ENCODE peak calls at places on chromosomes 3 and 15, in six cellular contexts. L, G, N, B, V and I are unnamed samples.
A peak's percentile ranks its signal among the peaks of the same experiment; 100 is the strongest.

GRCh38 chr3:63977893-63978292 is 45.4 kb downstream of the PSMD6 start:
- DNase-seq in L (no peak), G (no peak), N (no peak), B (no peak), V (no peak), I (no peak)

GRCh38 chr15:56808160-56808559 is 74.9 kb upstream of the ZNF280D start:
- DNase-seq in L (no peak), G (no peak), N (no peak), B (no peak), V (no peak), I (no peak)

GRCh38 chr3:105040026-105040622 is 326.6 kb upstream of the ALCAM start:
- DNase-seq in L (no peak), G (no peak), N (no peak), B (no peak), V (no peak), I (no peak)

GRCh38 chr15:69892351-69892750 is 205.4 kb downstream of the TLE3 start:
- DNase-seq in L (no peak), G (no peak), N (no peak), B (no peak), V (no peak), I (no peak)

GRCh38 chr15:67601008-67601620 is 58.6 kb downstream of the MAP2K5 start:
- DNase-seq in L (no peak), G (no peak), N (no peak), B (no peak), V (no peak), I (no peak)

GRCh38 chr3:183794452-183794851 is 30.9 kb downstream of the MAP6D1 start:
- DNase-seq in L (no peak), G (no peak), N (no peak), B (no peak), V (no peak), I (no peak)

GRCh38 chr3:5197470-5198312 is 10.2 kb downstream of the EDEM1 start:
- DNase-seq in L (no peak), G (no peak), N (no peak), B (no peak), V (peak; percentile 87), I (no peak)

GRCh38 chr3:46573701-46574100 is 7.6 kb upstream of the LRRC2 start:
- DNase-seq in L (no peak), G (no peak), N (no peak), B (no peak), V (no peak), I (no peak)

GRCh38 chr3:40985195-40985594 is 214.1 kb upstream of the CTNNB1 start:
- DNase-seq in L (no peak), G (no peak), N (no peak), B (no peak), V (no peak), I (no peak)

GRCh38 chr3:128339491-128340012 is 127.1 kb downstream of the DNAJB8 start:
- DNase-seq in L (no peak), G (no peak), N (peak; percentile 28), B (no peak), V (no peak), I (no peak)

GRCh38 chr3:168047936-168048335 is 47.8 kb downstream of the GOLIM4 start:
- DNase-seq in L (no peak), G (no peak), N (no peak), B (no peak), V (no peak), I (no peak)

GRCh38 chr3:161222662-161223061 is 1.6 kb downstream of the NMD3 start:
- DNase-seq in L (no peak), G (no peak), N (no peak), B (no peak), V (no peak), I (no peak)

GRCh38 chr3:63343674-63344073 is 65.6 kb downstream of the SYNPR start:
- DNase-seq in L (peak; percentile 78), G (peak; percentile 69), N (peak; percentile 65), B (no peak), V (peak; percentile 40), I (peak; percentile 50)

GRCh38 chr3:149588909-149589308 is 68.9 kb downstream of the WWTR1 start:
- DNase-seq in L (no peak), G (no peak), N (no peak), B (no peak), V (no peak), I (no peak)

GRCh38 chr3:187454416-187454815 is 86.2 kb downstream of the RTP4 start:
- DNase-seq in L (no peak), G (no peak), N (no peak), B (no peak), V (no peak), I (no peak)

GRCh38 chr15:48572823-48573222 is 72.7 kb downstream of the FBN1 start:
- DNase-seq in L (no peak), G (no peak), N (no peak), B (no peak), V (no peak), I (no peak)

GRCh38 chr3:15612001-15612400 is 10.5 kb downstream of the BTD start:
- DNase-seq in L (no peak), G (no peak), N (no peak), B (no peak), V (no peak), I (no peak)

GRCh38 chr3:133531981-133532380 is 41.5 kb upstream of the CDV3 start:
- DNase-seq in L (no peak), G (no peak), N (no peak), B (no peak), V (no peak), I (no peak)

GRCh38 chr3:14290631-14291385 is 111.6 kb upstream of the SLC6A6 start:
- DNase-seq in L (no peak), G (no peak), N (no peak), B (no peak), V (no peak), I (no peak)

GRCh38 chr15:74752486-74753395 is 4.1 kb downstream of the CYP1A2 start:
- DNase-seq in L (no peak), G (no peak), N (no peak), B (no peak), V (no peak), I (no peak)

GRCh38 chr3:73342077-73342476 is 280.6 kb downstream of the EBLN2 start:
- DNase-seq in L (no peak), G (no peak), N (no peak), B (no peak), V (no peak), I (no peak)

GRCh38 chr3:57464801-57465200 is 79.3 kb downstream of the DNAH12 start:
- DNase-seq in L (no peak), G (no peak), N (no peak), B (no peak), V (no peak), I (no peak)

GRCh38 chr15:96331942-96332853 is 1.7 kb downstream of the NR2F2 start:
- DNase-seq in L (no peak), G (no peak), N (no peak), B (no peak), V (no peak), I (no peak)

GRCh38 chr15:57133127-57133968 is 214.9 kb downstream of the TCF12 start:
- DNase-seq in L (no peak), G (peak; percentile 69), N (no peak), B (no peak), V (no peak), I (peak; percentile 54)

GRCh38 chr3:194138732-194139084 is 2.8 kb downstream of the HES1 start:
- DNase-seq in L (no peak), G (no peak), N (no peak), B (no peak), V (no peak), I (no peak)

GRCh38 chr15:89203705-89204273 is 17.6 kb downstream of the RLBP1 start:
- DNase-seq in L (peak; percentile 10), G (no peak), N (no peak), B (no peak), V (peak; percentile 13), I (no peak)

GRCh38 chr15:73127302-73127936 is 75.2 kb downstream of the NEO1 start:
- DNase-seq in L (no peak), G (peak; percentile 27), N (no peak), B (no peak), V (peak; percentile 53), I (no peak)

GRCh38 chr3:74048686-74049085 is 423.9 kb upstream of the PDZRN3 start:
- DNase-seq in L (no peak), G (no peak), N (no peak), B (no peak), V (no peak), I (no peak)

GRCh38 chr15:76439542-76439941 is 103.0 kb downstream of the ISL2 start:
- DNase-seq in L (no peak), G (no peak), N (no peak), B (no peak), V (no peak), I (no peak)

GRCh38 chr3:151282921-151283320 is 4.6 kb upstream of the P2RY14 start:
- DNase-seq in L (no peak), G (peak; percentile 74), N (no peak), B (no peak), V (peak; percentile 67), I (no peak)

GRCh38 chr3:182967218-182968204 is 12.8 kb downstream of the DCUN1D1 start:
- DNase-seq in L (no peak), G (no peak), N (no peak), B (no peak), V (peak; percentile 58), I (no peak)

GRCh38 chr3:52507359-52507758 is 12.2 kb downstream of the STAB1 start:
- DNase-seq in L (no peak), G (no peak), N (no peak), B (no peak), V (no peak), I (no peak)

GRCh38 chr3:187777331-187778046 is 32.2 kb upstream of the BCL6 start:
- DNase-seq in L (no peak), G (peak; percentile 68), N (no peak), B (no peak), V (peak; percentile 62), I (no peak)

GRCh38 chr3:56681963-56682457 is 1.1 kb downstream of the TASOR start:
- DNase-seq in L (no peak), G (no peak), N (no peak), B (no peak), V (no peak), I (no peak)